ENCODE peak calls at places on chromosome X, in seven cellular contexts. Y is adrenal gland, R is stomach, D is ovary, B is upper lobe of left lung, O is esophagus muscularis mucosa, H is body of pancreas. P is an unnamed sample. For H3K4me1, the result is how much of the 10 kb centered on the place peaks cover.

GRCh38 chrX:151563449-151563848 is at the start of gene PASD1:
- DNase-seq in Y (no peak), R (no peak), D (no peak), B (no peak), O (no peak), H (no peak), P (no peak)

GRCh38 chrX:93594780-93595179 is 78.6 kb downstream of the NAP1L3 start:
- DNase-seq in Y (no peak), R (no peak), D (no peak), B (no peak), O (no peak), H (no peak), P (no peak)

GRCh38 chrX:129235903-129236302 is 287.4 kb downstream of the SMARCA1 start:
- DNase-seq in Y (no peak), R (no peak), D (no peak), B (no peak), O (no peak), H (no peak), P (no peak)

GRCh38 chrX:23392195-23392594 is 57.5 kb downstream of the PTCHD1 start:
- DNase-seq in Y (no peak), R (no peak), D (no peak), B (no peak), O (no peak), H (no peak), P (no peak)

GRCh38 chrX:10744011-10744410 is 123.6 kb upstream of the MID1 start:
- DNase-seq in Y (no peak), R (no peak), D (no peak), B (no peak), O (no peak), H (no peak), P (no peak)

GRCh38 chrX:118974908-118975671 is 672 bp downstream of the LONRF3 start:
- DNase-seq in Y (peak), R (peak), D (peak), B (peak), O (peak), H (peak), P (no peak)

GRCh38 chrX:71846429-71846828 is 64.2 kb upstream of the NHSL2 start:
- DNase-seq in Y (no peak), R (no peak), D (no peak), B (no peak), O (no peak), H (no peak), P (no peak)

GRCh38 chrX:3346436-3347329 is at the start of gene MXRA5:
- DNase-seq in Y (peak), R (no peak), D (peak), B (no peak), O (no peak), H (peak), P (no peak)

GRCh38 chrX:150731795-150732194 is 38.6 kb downstream of the MTMR1 start:
- DNase-seq in Y (no peak), R (no peak), D (no peak), B (no peak), O (no peak), H (peak), P (no peak)

GRCh38 chrX:119757979-119758681 is at the start of gene SOWAHD:
- DNase-seq in Y (peak), R (peak), D (peak), B (peak), O (no peak), H (peak), P (no peak)

GRCh38 chrX:111447298-111447697 is 35.3 kb upstream of the DCX start:
- DNase-seq in Y (no peak), R (no peak), D (no peak), B (no peak), O (no peak), H (peak), P (no peak)

GRCh38 chrX:7927259-7928167 is at the start of gene PNPLA4:
- DNase-seq in Y (peak), R (peak), D (peak), B (peak), O (peak), H (peak), P (peak)
- TF ChIP-seq POLR2A in Y (peak), R (no peak), D (no peak), B (no peak), O (no peak), H (peak), P (no peak)

GRCh38 chrX:46589977-46590723 is 16.6 kb downstream of the CHST7 start:
- DNase-seq in Y (no peak), R (no peak), D (no peak), B (no peak), O (no peak), H (peak), P (no peak)
- H3K4me1 ChIP-seq in Y (under half), R (under half), D (under half), B (under half), O (under half), H (under half), P (under half)

DNA sequence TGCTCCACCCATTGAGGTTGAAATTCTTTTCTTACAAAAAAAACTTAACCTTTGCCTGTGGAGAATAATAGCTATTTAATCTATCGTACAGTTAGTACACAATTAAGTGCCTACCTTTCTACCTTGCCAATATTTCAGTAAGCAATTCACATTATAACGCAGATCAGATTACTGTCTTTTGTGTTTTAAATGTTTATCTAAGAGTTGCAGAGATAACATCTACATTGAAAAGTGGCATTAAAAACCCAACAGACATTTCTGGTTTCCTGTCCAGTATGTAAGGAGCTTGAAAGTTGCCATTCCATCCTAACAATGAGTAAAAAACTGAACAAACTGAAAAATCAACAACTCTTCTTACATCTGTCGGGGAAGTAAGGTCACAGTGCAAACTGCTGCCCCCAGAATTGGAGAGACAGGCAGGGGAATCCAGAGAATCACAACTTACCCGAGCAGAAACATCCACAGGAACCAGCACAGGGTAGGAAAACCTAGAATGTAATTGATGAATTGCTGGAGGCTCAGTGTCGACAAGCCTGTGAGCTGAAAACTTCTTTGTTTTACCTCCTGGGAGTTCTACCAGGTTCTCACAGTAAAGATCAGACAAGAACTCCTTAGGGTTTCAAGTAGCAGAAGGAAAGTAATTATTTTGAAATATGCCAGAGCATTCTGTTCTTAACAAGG is 27.3 kb upstream of the ACSL4 start:
- DNase-seq in Y (no peak), R (no peak), D (no peak), B (no peak), O (no peak), H (no peak), P (no peak)
- H3K27ac ChIP-seq in Y (no peak), R (no peak), D (no peak), B (no peak), O (no peak), H (no peak), P (no peak)

DNA sequence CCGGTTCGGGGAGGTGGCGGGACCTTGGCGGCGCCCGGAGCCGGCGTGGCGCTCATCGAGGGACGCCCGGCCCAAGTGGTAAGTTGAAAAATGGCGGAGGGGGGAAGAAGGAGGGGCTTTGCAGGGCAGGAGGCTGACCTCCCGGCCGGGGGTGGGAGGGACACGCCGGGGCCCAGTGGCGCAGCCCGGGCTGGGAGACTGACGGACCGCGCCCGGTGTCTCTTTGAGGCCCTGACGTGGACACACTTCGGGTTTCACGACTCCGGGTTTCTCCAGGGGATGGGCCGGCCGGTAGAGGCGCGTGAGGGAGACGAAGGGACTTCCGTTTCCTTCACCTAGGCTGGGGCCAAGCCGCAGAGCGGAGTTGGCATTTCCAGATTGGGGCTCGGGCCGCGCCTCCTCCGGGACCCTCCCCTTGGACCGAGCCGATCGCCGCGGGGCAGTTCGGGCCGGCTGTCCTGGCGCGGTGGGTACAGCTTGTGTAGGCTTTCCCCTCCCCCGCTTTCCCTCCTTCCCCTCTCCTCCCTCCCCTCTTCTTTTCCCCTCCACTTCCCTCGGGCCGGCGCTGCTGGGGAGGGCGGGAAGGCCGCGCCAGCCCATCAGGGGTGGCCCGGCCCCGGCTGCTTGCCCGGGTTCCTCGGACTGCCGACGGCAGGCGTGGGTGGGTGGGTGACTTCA is at the start of gene XIAP:
- DNase-seq in Y (peak), R (peak), D (peak), B (peak), O (peak), H (peak), P (peak)
- TF ChIP-seq POLR2A in Y (peak), R (no peak), D (peak), B (peak), O (no peak), H (peak), P (no peak)